ENCODE peak calls at places on chromosome 9, in five cellular contexts. I is kidney tubule cell, D is fibroblast of the aortic adventitia, U is COLO829, S is dorsolateral prefrontal cortex. A is an unnamed sample.

GRCh38 chr9:110650991-110651411 is 17.6 kb upstream of the MUSK start:
- DNase-seq in I (no peak), D (peak; percentile 98), U (peak; percentile 60), S (no peak), A (peak; percentile 90)

GRCh38 chr9:89171693-89172092 is 6.9 kb downstream of the SHC3 start:
- DNase-seq in I (no peak), D (no peak), U (no peak), S (no peak), A (no peak)

GRCh38 chr9:35114113-35114847 is 1.4 kb downstream of the ATOSB start:
- DNase-seq in I (peak; percentile 96), D (peak; percentile 96), U (peak; percentile 98), S (no peak), A (peak; percentile 94)

GRCh38 chr9:73515216-73515615 is 363.6 kb downstream of the ANXA1 start:
- DNase-seq in I (no peak), D (no peak), U (no peak), S (no peak), A (no peak)

GRCh38 chr9:70389642-70390266 is 24.7 kb downstream of the KLF9 start:
- DNase-seq in I (peak; percentile 24), D (peak; percentile 62), U (no peak), S (no peak), A (no peak)

GRCh38 chr9:22005083-22005699 is 3.9 kb downstream of the CDKN2B start:
- DNase-seq in I (peak; percentile 33), D (peak; percentile 9), U (no peak), S (no peak), A (no peak)

GRCh38 chr9:109192732-109193361 is 25.8 kb upstream of the FRRS1L start:
- DNase-seq in I (no peak), D (no peak), U (no peak), S (no peak), A (no peak)

GRCh38 chr9:91192379-91192775 is 169.3 kb downstream of the AUH start:
- DNase-seq in I (no peak), D (peak; percentile 52), U (no peak), S (no peak), A (no peak)

GRCh38 chr9:134391319-134392231 is 65.3 kb downstream of the RXRA start:
- DNase-seq in I (no peak), D (no peak), U (no peak), S (no peak), A (no peak)